ENCODE peak calls at places on chromosomes 12 and 14, in four cellular contexts. X is iPS DF 6.9, L is K562, A is heart left ventricle. U is an unnamed sample.

GRCh38 chr14:30990766-30991165 is 34.7 kb upstream of the AP4S1 start:
- DNase-seq in X (no peak), L (no peak), A (no peak), U (no peak)

GRCh38 chr14:70100071-70100470 is 88.7 kb downstream of the SLC8A3 start:
- DNase-seq in X (no peak), L (no peak), A (no peak), U (no peak)

GRCh38 chr14:61107148-61107641 is 126.2 kb downstream of the SLC38A6 start:
- DNase-seq in X (no peak), L (no peak), A (peak; percentile 76), U (no peak)

GRCh38 chr12:25495336-25496097 is 57.6 kb downstream of the LMNTD1 start:
- DNase-seq in X (no peak), L (no peak), A (no peak), U (peak; percentile 82)

GRCh38 chr14:38127356-38127755 is 80.3 kb upstream of the SSTR1 start:
- DNase-seq in X (no peak), L (no peak), A (no peak), U (no peak)

GRCh38 chr12:123472438-123472849 is 14.5 kb downstream of the SNRNP35 start:
- DNase-seq in X (no peak), L (no peak), A (no peak), U (no peak)

GRCh38 chr12:116093915-116094314 is 183.6 kb downstream of the MED13L start:
- DNase-seq in X (no peak), L (no peak), A (no peak), U (no peak)

GRCh38 chr12:63078911-63079310 is 72.1 kb downstream of the AVPR1A start:
- DNase-seq in X (no peak), L (no peak), A (no peak), U (no peak)

GRCh38 chr12:11307143-11307542 is 3.1 kb downstream of the PRB4 start:
- DNase-seq in X (no peak), L (no peak), A (no peak), U (no peak)

GRCh38 chr12:12714276-12715001 is 2.7 kb upstream of the CDKN1B start:
- DNase-seq in X (no peak), L (no peak), A (peak; percentile 73), U (peak; percentile 24)

GRCh38 chr14:69043007-69043444 is 63.9 kb upstream of the ACTN1 start:
- DNase-seq in X (no peak), L (no peak), A (no peak), U (peak; percentile 67)

GRCh38 chr12:25404955-25405354 is 148.1 kb downstream of the LMNTD1 start:
- DNase-seq in X (no peak), L (no peak), A (no peak), U (no peak)

GRCh38 chr12:30754383-30754749 is 385 bp downstream of the CAPRIN2 start:
- DNase-seq in X (no peak), L (no peak), A (no peak), U (no peak)

GRCh38 chr12:69002969-69003368 is 70.0 kb upstream of the CPM start:
- DNase-seq in X (no peak), L (no peak), A (no peak), U (no peak)

GRCh38 chr12:42448841-42449240 is 122.9 kb downstream of the PPHLN1 start:
- DNase-seq in X (no peak), L (no peak), A (no peak), U (no peak)

GRCh38 chr12:89892426-89892825 is 183.8 kb upstream of the ATP2B1 start:
- DNase-seq in X (no peak), L (no peak), A (no peak), U (no peak)

GRCh38 chr14:101561145-101561896 is at the start of gene DIO3:
- DNase-seq in X (no peak), L (no peak), A (peak; percentile 55), U (no peak)

GRCh38 chr14:74792249-74793039 is 29.3 kb downstream of the YLPM1 start:
- DNase-seq in X (peak; percentile 27), L (no peak), A (no peak), U (no peak)

GRCh38 chr12:90055071-90055470 is 346.4 kb upstream of the ATP2B1 start:
- DNase-seq in X (no peak), L (no peak), A (no peak), U (no peak)

GRCh38 chr12:57143454-57143853 is 4.0 kb downstream of the LRP1-AS start:
- DNase-seq in X (no peak), L (no peak), A (no peak), U (no peak)

GRCh38 chr12:92503977-92504966 is 198.5 kb upstream of the PLEKHG7 start:
- DNase-seq in X (no peak), L (no peak), A (no peak), U (no peak)

GRCh38 chr14:31942216-31942841 is 134.8 kb upstream of the ARHGAP5 start:
- DNase-seq in X (no peak), L (no peak), A (no peak), U (no peak)

GRCh38 chr12:104498211-104498801 is 41.6 kb downstream of the CHST11 start:
- DNase-seq in X (no peak), L (no peak), A (no peak), U (peak; percentile 45)

GRCh38 chr12:59149995-59150642 is 229.8 kb upstream of the LRIG3 start:
- DNase-seq in X (peak; percentile 58), L (peak; percentile 18), A (no peak), U (peak; percentile 60)

GRCh38 chr14:92560106-92560865 is 46.7 kb downstream of the RIN3 start:
- DNase-seq in X (no peak), L (no peak), A (no peak), U (peak; percentile 32)

GRCh38 chr12:46332260-46332659 is 40.3 kb downstream of the SLC38A2 start:
- DNase-seq in X (no peak), L (no peak), A (no peak), U (peak; percentile 56)

GRCh38 chr12:120688527-120689071 is 1.6 kb downstream of the MLEC start:
- DNase-seq in X (no peak), L (no peak), A (no peak), U (no peak)

GRCh38 chr14:91244501-91244901 is at the start of gene GPR68:
- DNase-seq in X (no peak), L (no peak), A (peak; percentile 81), U (peak; percentile 66)

GRCh38 chr12:45547822-45548221 is 181.7 kb upstream of the ARID2 start:
- DNase-seq in X (no peak), L (no peak), A (no peak), U (no peak)

GRCh38 chr12:6172086-6172485 is 28.1 kb upstream of the CD9 start:
- DNase-seq in X (no peak), L (no peak), A (no peak), U (no peak)

GRCh38 chr14:36652542-36653201 is 9.0 kb upstream of the PAX9 start:
- DNase-seq in X (no peak), L (no peak), A (no peak), U (no peak)

GRCh38 chr12:131030472-131031328 is 77.0 kb downstream of the ADGRD1 start:
- DNase-seq in X (no peak), L (no peak), A (no peak), U (no peak)

GRCh38 chr14:24665440-24665991 is 31.5 kb upstream of the GZMB start:
- DNase-seq in X (no peak), L (no peak), A (no peak), U (no peak)

GRCh38 chr12:22412581-22412980 is 78.1 kb upstream of the ST8SIA1 start:
- DNase-seq in X (no peak), L (no peak), A (no peak), U (no peak)

GRCh38 chr12:22409071-22409951 is 74.8 kb upstream of the ST8SIA1 start:
- DNase-seq in X (no peak), L (no peak), A (no peak), U (peak; percentile 67)

GRCh38 chr12:22413592-22413991 is 79.1 kb upstream of the ST8SIA1 start:
- DNase-seq in X (no peak), L (no peak), A (no peak), U (no peak)

GRCh38 chr12:22408605-22409004 is 74.1 kb upstream of the ST8SIA1 start:
- DNase-seq in X (no peak), L (no peak), A (no peak), U (no peak)

DNA sequence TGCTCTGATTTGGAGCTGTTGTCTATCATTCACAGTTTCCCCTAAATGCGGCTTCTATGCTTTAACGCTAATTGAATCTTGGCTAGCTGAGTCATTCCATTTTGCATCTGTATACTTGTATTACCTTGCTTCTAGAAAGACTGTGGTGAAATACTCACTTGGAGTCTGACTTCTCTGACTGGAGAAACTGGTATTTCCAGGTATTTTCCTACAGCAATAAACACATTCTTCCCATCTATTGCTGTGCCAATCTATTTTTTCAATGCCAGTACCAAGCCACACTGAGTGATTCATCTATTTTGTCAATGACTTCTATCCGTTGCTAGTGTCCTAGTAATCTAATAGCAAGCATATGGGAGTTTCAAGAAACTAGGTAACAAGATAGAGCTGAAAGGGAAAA is 76.0 kb upstream of the ST8SIA1 start:
- DNase-seq in X (no peak), L (no peak), A (no peak), U (no peak)
- H3K4me3 ChIP-seq in X (no peak overlapping the region), L (no peak overlapping the region), A (no peak overlapping the region), U (no peak overlapping the region)

GRCh38 chr12:95787274-95787814 is 3.2 kb downstream of the NTN4 start:
- DNase-seq in X (no peak), L (no peak), A (no peak), U (no peak)

GRCh38 chr12:95789126-95790024 is 1.2 kb downstream of the NTN4 start:
- DNase-seq in X (no peak), L (no peak), A (peak; percentile 70), U (no peak)

GRCh38 chr12:95784286-95784685 is 6.3 kb downstream of the NTN4 start:
- DNase-seq in X (no peak), L (no peak), A (no peak), U (no peak)

GRCh38 chr12:95788637-95789036 is 1.9 kb downstream of the NTN4 start:
- DNase-seq in X (no peak), L (no peak), A (no peak), U (peak; percentile 11)

DNA sequence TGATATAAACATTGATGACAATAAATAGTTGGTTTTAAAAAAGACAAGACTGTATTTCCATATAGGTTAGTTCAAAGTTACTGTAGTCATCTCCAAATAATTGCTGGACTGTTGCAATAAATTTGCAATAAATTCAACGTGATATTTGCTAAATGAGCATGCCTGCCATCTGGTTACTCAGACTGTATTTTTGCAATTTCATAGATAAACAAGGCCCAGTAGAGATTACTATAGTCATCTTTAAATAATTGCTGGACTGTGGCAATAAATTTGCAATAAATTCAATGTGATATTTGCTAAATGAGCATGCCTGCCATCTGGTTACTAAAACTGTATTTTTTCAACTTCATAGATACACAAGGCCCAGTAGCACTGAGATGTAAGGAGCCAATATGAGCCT is 5.7 kb downstream of the NTN4 start:
- DNase-seq in X (no peak), L (no peak), A (no peak), U (no peak)
- H3K4me1 ChIP-seq in X (no peaks in the 10 kb centered on the region), L (no peaks in the 10 kb centered on the region), A (peaks cover 5% of the 10 kb centered on the region), U (peaks cover 9% of the 10 kb centered on the region)

GRCh38 chr14:50668852-50669194 is 717 bp upstream of the SAV1 start:
- DNase-seq in X (no peak), L (no peak), A (no peak), U (no peak)

GRCh38 chr14:50669441-50669986 is 1.4 kb upstream of the SAV1 start:
- DNase-seq in X (no peak), L (no peak), A (no peak), U (no peak)

GRCh38 chr14:50668008-50668851 is at the start of gene SAV1:
- DNase-seq in X (no peak), L (peak; percentile 67), A (peak; percentile 91), U (peak; percentile 77)

GRCh38 chr14:50667491-50668007 is 557 bp downstream of the SAV1 start:
- DNase-seq in X (no peak), L (peak; percentile 25), A (no peak), U (no peak)

GRCh38 chr14:50666772-50667490 is 1.2 kb downstream of the SAV1 start:
- DNase-seq in X (no peak), L (no peak), A (no peak), U (peak; percentile 42)
- H3K27ac ChIP-seq in X (no peak overlapping the region), L (peak overlapping the region; percentile 83), A (peak overlapping the region; percentile 94), U (no peak overlapping the region)

GRCh38 chr12:49671051-49671765 is 36.0 kb downstream of the FMNL3 start:
- DNase-seq in X (no peak), L (no peak), A (no peak), U (no peak)
- H3K4me3 ChIP-seq in X (no peak overlapping the region), L (no peak overlapping the region), A (no peak overlapping the region), U (no peak overlapping the region)